ENCODE peak calls at places on chromosomes 2 and 18, in ten cellular contexts. C is prostate gland, G is IMR-90, A is uterus, W is spleen, F is K562, O is ovary, K is stomach, X is gastrocnemius medialis, B is testis. V is an unnamed sample.

GRCh38 chr2:176507736-176508135 is 238.5 kb downstream of the MTX2 start:
- DNase-seq in O (no peak), W (no peak), A (no peak), X (no peak), F (no peak), B (no peak), G (no peak), C (no peak), K (no peak), V (no peak)

GRCh38 chr2:215724171-215724570 is 288.3 kb upstream of the FN1 start:
- DNase-seq in W (no peak), B (no peak), C (no peak), X (no peak), A (no peak), G (no peak), F (no peak), K (no peak), O (no peak), V (no peak)

GRCh38 chr2:60033325-60033724 is 520.1 kb downstream of the BCL11A start:
- DNase-seq in B (no peak), K (no peak), O (no peak), G (no peak), A (no peak), X (no peak), C (no peak), W (no peak), F (no peak), V (no peak)

GRCh38 chr2:3033315-3033714 is 344.3 kb downstream of the EIPR1 start:
- DNase-seq in A (no peak), X (no peak), C (no peak), O (no peak), F (no peak), W (no peak), G (no peak), K (no peak), B (no peak), V (no peak)

GRCh38 chr2:239257511-239257937 is 143.3 kb downstream of the HDAC4 start:
- DNase-seq in X (no peak), F (peak; percentile 58), A (no peak), O (no peak), K (no peak), C (no peak), G (peak; percentile 96), B (no peak), W (no peak), V (no peak)

GRCh38 chr18:46449499-46449898 is 207.5 kb downstream of the LOXHD1 start:
- DNase-seq in O (no peak), W (no peak), B (no peak), K (no peak), A (no peak), X (no peak), G (no peak), C (no peak), F (no peak), V (no peak)

GRCh38 chr2:226800941-226801784 is 1.5 kb upstream of the IRS1 start:
- DNase-seq in F (no peak), O (peak; percentile 92), G (peak; percentile 79), C (peak; percentile 82), A (peak; percentile 89), B (peak; percentile 81), K (peak; percentile 88), W (peak; percentile 92), X (peak; percentile 48), V (peak; percentile 88)

GRCh38 chr2:86037141-86037794 is 68.4 kb downstream of the POLR1A start:
- DNase-seq in A (peak; percentile 91), F (no peak), B (peak; percentile 82), X (peak; percentile 55), W (peak; percentile 87), K (peak; percentile 49), O (peak; percentile 79), C (no peak), G (peak; percentile 92), V (peak; percentile 90)

GRCh38 chr2:63853527-63854310 is 12.0 kb downstream of the UGP2 start:
- DNase-seq in C (no peak), X (no peak), F (no peak), G (no peak), O (no peak), W (no peak), B (no peak), A (no peak), K (no peak), V (no peak)
- H3K4me1 ChIP-seq in C (no peaks in the 10 kb centered on the region), X (peaks cover 71% of the 10 kb centered on the region), F (no peaks in the 10 kb centered on the region), G (peaks cover 11% of the 10 kb centered on the region), O (peaks cover 6% of the 10 kb centered on the region), W (peaks cover 25% of the 10 kb centered on the region), B (peaks cover 13% of the 10 kb centered on the region), A (peaks cover 13% of the 10 kb centered on the region), K (peaks cover 65% of the 10 kb centered on the region), V (peaks cover 32% of the 10 kb centered on the region)

DNA sequence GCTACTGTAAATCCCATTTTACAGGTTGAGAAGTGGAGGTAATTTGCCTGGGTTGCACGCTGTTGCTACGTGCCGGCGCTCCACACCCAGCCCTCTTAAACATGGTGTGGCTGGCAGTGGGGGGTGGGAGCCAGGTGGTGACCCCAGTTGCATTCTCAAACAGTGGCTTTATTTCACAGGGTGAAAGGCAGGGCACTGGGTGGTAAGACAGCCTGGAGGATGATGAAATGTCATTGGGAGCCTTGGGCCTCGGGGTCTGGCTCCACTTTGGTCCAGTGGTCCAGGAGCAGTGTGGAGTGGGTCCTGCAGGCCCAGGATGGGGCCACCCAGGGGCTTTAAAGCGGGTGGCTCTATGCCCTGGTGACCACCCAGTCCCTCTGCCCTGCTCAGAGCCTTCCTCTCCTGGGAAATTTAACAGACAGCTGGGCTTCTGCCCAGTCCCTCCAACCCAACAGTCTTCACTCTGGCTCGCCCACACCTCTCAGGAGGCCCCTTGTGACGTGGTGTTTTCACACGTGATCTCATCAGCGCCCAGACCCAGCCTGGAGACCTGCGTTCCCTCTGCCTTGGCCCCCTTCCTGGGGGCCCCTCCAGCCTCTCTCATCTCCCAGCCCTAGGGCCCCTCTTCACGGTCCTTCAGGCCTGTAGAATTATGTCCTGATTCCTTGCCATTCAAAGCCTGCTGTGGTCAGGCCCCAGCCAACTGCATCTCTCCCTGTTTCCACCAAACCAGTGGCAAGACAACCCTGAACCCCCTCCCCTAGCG is 92.5 kb downstream of the INHBB start:
- DNase-seq in W (peak; percentile 49), C (no peak), K (no peak), A (no peak), G (no peak), O (no peak), X (no peak), F (no peak), B (no peak), V (no peak)
- H3K27me3 ChIP-seq in W (peaks cover 68% of the 10 kb centered on the region), C (no peaks in the 10 kb centered on the region), K (peaks cover 65% of the 10 kb centered on the region), A (peaks cover 5% of the 10 kb centered on the region), G (peaks cover 74% of the 10 kb centered on the region), O (no peaks in the 10 kb centered on the region), X (peaks cover 14% of the 10 kb centered on the region), F (peaks cover 36% of the 10 kb centered on the region), B (no peaks in the 10 kb centered on the region), V (peaks cover 6% of the 10 kb centered on the region)

DNA sequence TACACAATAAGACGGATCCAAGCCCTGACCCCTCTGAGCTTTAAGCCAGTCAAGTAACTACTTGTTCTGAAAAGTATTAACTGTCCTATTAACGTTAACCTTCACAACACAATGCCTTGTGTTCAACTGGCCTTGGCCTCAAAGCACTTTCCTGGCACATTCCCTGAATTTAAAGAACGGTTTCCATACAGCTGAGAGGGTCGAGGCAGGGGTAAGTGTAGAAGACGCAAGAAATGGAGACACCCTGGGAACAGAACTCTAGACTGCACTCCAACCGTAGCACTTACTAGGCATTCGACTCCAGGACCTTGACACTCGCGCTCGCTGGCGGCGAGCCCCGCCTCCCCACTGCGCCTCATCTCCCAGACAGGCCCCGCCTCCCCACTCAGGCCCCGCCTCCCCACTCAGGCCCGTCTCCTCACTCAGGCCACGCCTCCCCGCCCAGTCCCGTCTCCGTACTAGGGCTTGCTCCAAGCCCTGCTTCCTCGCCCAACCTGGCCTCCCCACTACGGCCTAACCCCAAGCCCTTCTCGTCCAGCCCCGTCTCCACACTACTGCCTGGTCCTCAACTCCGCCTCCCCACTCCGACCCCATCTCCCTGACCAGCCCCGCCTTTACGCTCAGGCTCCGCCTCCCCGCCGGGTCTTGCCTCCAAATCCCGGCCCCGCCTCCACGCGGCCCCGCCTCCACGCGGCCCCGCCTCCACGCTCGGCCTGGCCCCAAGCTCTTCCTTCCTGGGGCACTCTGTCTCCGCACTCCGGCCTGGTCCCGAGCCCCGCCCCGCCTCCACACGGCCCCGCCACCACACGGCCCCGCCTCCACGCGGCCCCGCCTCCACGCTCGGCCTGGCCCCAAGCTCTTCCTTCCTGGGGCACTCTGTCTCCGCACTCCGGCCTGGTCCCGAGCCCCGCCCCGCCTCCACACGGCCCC is 887 bp upstream of the TMEM87B start:
- DNase-seq in W (peak; percentile 100), F (peak; percentile 85), X (peak; percentile 94), C (peak; percentile 97), B (peak; percentile 99), K (peak; percentile 99), G (peak; percentile 92), A (peak; percentile 99), O (peak; percentile 99), V (peak; percentile 98)
- TF ChIP-seq POLR2A in W (no peak), F (peak; percentile 78), X (no peak), C (peak; percentile 45), B (no peak), K (no peak), G (no peak), A (no peak), O (no peak), V (peak; percentile 47)

GRCh38 chr18:58554404-58554803 is 74.5 kb downstream of the ALPK2 start:
- DNase-seq in G (no peak), K (no peak), X (no peak), C (no peak), F (no peak), O (no peak), B (no peak), A (no peak), W (no peak), V (no peak)
- H3K4me1 ChIP-seq in G (peaks cover 16% of the 10 kb centered on the region), K (peaks cover 4% of the 10 kb centered on the region), X (peaks cover 35% of the 10 kb centered on the region), C (peaks cover 11% of the 10 kb centered on the region), F (no peaks in the 10 kb centered on the region), O (no peaks in the 10 kb centered on the region), B (no peaks in the 10 kb centered on the region), A (no peaks in the 10 kb centered on the region), W (no peaks in the 10 kb centered on the region), V (no peaks in the 10 kb centered on the region)

GRCh38 chr2:217988840-217989204 is 14.0 kb downstream of the TNS1 start:
- DNase-seq in A (no peak), G (no peak), C (no peak), F (no peak), K (no peak), B (no peak), X (no peak), O (peak; percentile 24), W (no peak), V (no peak)

GRCh38 chr2:217990389-217990788 is 12.4 kb downstream of the TNS1 start:
- DNase-seq in G (no peak), O (no peak), X (no peak), C (no peak), W (no peak), B (no peak), K (no peak), A (no peak), F (no peak), V (no peak)

GRCh38 chr2:217989221-217989948 is 13.4 kb downstream of the TNS1 start:
- DNase-seq in W (peak; percentile 58), B (no peak), F (no peak), O (peak; percentile 16), A (no peak), X (no peak), C (no peak), G (no peak), K (no peak), V (no peak)

GRCh38 chr2:217992061-217992460 is 10.7 kb downstream of the TNS1 start:
- DNase-seq in C (no peak), O (peak; percentile 7), B (no peak), X (no peak), K (no peak), G (no peak), F (no peak), W (peak; percentile 53), A (no peak), V (peak; percentile 11)

GRCh38 chr2:217990791-217991465 is 11.9 kb downstream of the TNS1 start:
- DNase-seq in C (no peak), F (no peak), B (no peak), X (no peak), A (no peak), G (no peak), W (peak; percentile 65), K (no peak), O (peak; percentile 36), V (no peak)
- H3K27me3 ChIP-seq in C (no peaks in the 10 kb centered on the region), F (no peaks in the 10 kb centered on the region), B (no peaks in the 10 kb centered on the region), X (no peaks in the 10 kb centered on the region), A (no peaks in the 10 kb centered on the region), G (no peaks in the 10 kb centered on the region), W (no peaks in the 10 kb centered on the region), K (no peaks in the 10 kb centered on the region), O (no peaks in the 10 kb centered on the region), V (no peaks in the 10 kb centered on the region)